ENCODE peak calls at places on chromosomes 5 and 9, in eight cellular contexts. P is neural progenitor cell, M is PC-3, Y is hepatocyte, L is HCT116, O is GM23338, N is SK-N-SH, Z is MM.1S. K is an unnamed sample. For H3K27me3, the result is how much of the 10 kb centered on the place peaks cover.

GRCh38 chr9:124352616-124353015 is 62.6 kb downstream of the PSMB7 start:
- DNase-seq in Y (no peak), Z (no peak), M (no peak), P (no peak), N (no peak), O (no peak), L (no peak), K (peak)

GRCh38 chr5:34709861-34710673 is 53.9 kb downstream of the RAI14 start:
- DNase-seq in M (peak), L (no peak), P (no peak), Z (no peak), Y (peak), N (no peak), O (no peak), K (peak)

GRCh38 chr5:133295520-133295919 is 243.7 kb downstream of the HSPA4 start:
- DNase-seq in O (no peak), P (peak), L (no peak), Y (no peak), M (no peak), Z (no peak), N (no peak), K (peak)

GRCh38 chr5:164010900-164011299 is 505.5 kb downstream of the MAT2B start:
- DNase-seq in P (no peak), Y (no peak), O (no peak), N (no peak), Z (no peak), L (no peak), M (no peak), K (no peak)

GRCh38 chr5:99059685-99060084 is 130.9 kb upstream of the CHD1 start:
- DNase-seq in N (no peak), O (no peak), M (no peak), P (no peak), Z (peak), L (no peak), Y (no peak), K (no peak)

GRCh38 chr5:119393746-119394145 is 37.9 kb downstream of the TNFAIP8 start:
- DNase-seq in N (no peak), O (no peak), L (no peak), Z (no peak), M (peak), P (no peak), Y (no peak), K (peak)

GRCh38 chr9:72954431-72955420 is 1.9 kb upstream of the ALDH1A1 start:
- DNase-seq in Y (no peak), N (no peak), L (no peak), P (no peak), O (no peak), Z (no peak), M (no peak), K (peak)

GRCh38 chr5:91928751-91929521 is 545.8 kb upstream of the ARRDC3 start:
- DNase-seq in L (peak), Y (peak), M (peak), O (peak), Z (peak), P (peak), N (peak), K (peak)

GRCh38 chr9:92489209-92489608 is 6.9 kb upstream of the ASPN start:
- DNase-seq in N (no peak), P (no peak), Y (no peak), M (peak), Z (no peak), O (no peak), L (no peak), K (peak)

GRCh38 chr5:146340260-146341081 is 1.8 kb downstream of the POU4F3 start:
- DNase-seq in M (peak), Z (no peak), N (no peak), Y (peak), O (peak), L (no peak), P (peak), K (peak)

GRCh38 chr9:128781186-128782070 is 5.6 kb upstream of the TBC1D13 start:
- DNase-seq in M (no peak), Z (no peak), O (no peak), L (no peak), Y (no peak), N (no peak), P (no peak), K (no peak)

GRCh38 chr5:130164966-130165365 is 260.7 kb downstream of the CHSY3 start:
- DNase-seq in O (no peak), N (no peak), Y (no peak), Z (no peak), L (no peak), P (no peak), M (peak), K (peak)

GRCh38 chr5:51573835-51574234 is 190.6 kb downstream of the ISL1 start:
- DNase-seq in P (peak), L (no peak), Z (no peak), Y (no peak), M (no peak), O (peak), N (no peak), K (no peak)

GRCh38 chr5:181221792-181222629 is 1.1 kb upstream of the TRIM41 start:
- DNase-seq in P (peak), L (peak), Y (peak), N (peak), Z (peak), O (peak), M (peak), K (peak)

GRCh38 chr5:132528866-132529634 is 14.3 kb downstream of the IL5 start:
- DNase-seq in N (no peak), L (no peak), M (no peak), P (no peak), Z (no peak), O (no peak), Y (no peak), K (no peak)

GRCh38 chr5:25190521-25191000 is 545.8 kb upstream of the CDH10 start:
- DNase-seq in N (no peak), Y (no peak), L (no peak), M (no peak), Z (no peak), O (no peak), P (no peak), K (no peak)

GRCh38 chr5:17218353-17219005 is 1.0 kb downstream of the BASP1 start:
- DNase-seq in Z (peak), Y (peak), M (peak), P (peak), N (peak), O (peak), L (no peak), K (peak)

GRCh38 chr5:173573126-173573960 is 43.1 kb downstream of the BOD1 start:
- DNase-seq in M (peak), L (peak), P (peak), O (peak), Y (peak), N (peak), Z (peak), K (peak)

GRCh38 chr9:105968811-105969466 is 274.6 kb downstream of the TMEM38B start:
- DNase-seq in Z (no peak), P (no peak), Y (no peak), M (no peak), O (no peak), L (no peak), N (no peak), K (no peak)

GRCh38 chr9:69980041-69980440 is 63.6 kb upstream of the MAMDC2 start:
- DNase-seq in Y (no peak), L (no peak), P (no peak), M (no peak), Z (no peak), O (no peak), N (no peak), K (peak)

GRCh38 chr5:115170924-115171510 is 1.3 kb upstream of the TRIM36 start:
- DNase-seq in O (peak), L (no peak), P (no peak), M (peak), N (no peak), Z (no peak), Y (no peak), K (peak)

GRCh38 chr5:141547488-141547887 is 58.6 kb downstream of the PCDHGC5 start:
- DNase-seq in Z (no peak), M (no peak), L (peak), Y (no peak), O (peak), P (peak), N (no peak), K (peak)

GRCh38 chr5:153797484-153797883 is 241.2 kb downstream of the FAM114A2 start:
- DNase-seq in L (no peak), M (no peak), Z (no peak), O (no peak), N (no peak), Y (no peak), P (no peak), K (no peak)

GRCh38 chr5:42858709-42859108 is 47.0 kb upstream of the SELENOP start:
- DNase-seq in P (peak), M (no peak), Y (no peak), L (no peak), O (peak), Z (no peak), N (no peak), K (no peak)

GRCh38 chr9:68562456-68562855 is 21.8 kb upstream of the TMEM252 start:
- DNase-seq in L (no peak), N (no peak), Y (no peak), Z (no peak), P (no peak), M (no peak), O (peak), K (no peak)

GRCh38 chr9:16364347-16364746 is 506.1 kb downstream of the BNC2 start:
- DNase-seq in L (no peak), O (no peak), P (no peak), Y (no peak), M (no peak), N (no peak), Z (no peak), K (no peak)

GRCh38 chr9:70438341-70438924 is 24.0 kb upstream of the KLF9 start:
- DNase-seq in Z (no peak), O (no peak), L (peak), M (peak), N (no peak), Y (peak), P (no peak), K (peak)

GRCh38 chr5:38697013-38697412 is 140.6 kb upstream of the LIFR start:
- DNase-seq in O (peak), M (no peak), Y (no peak), Z (no peak), P (peak), L (no peak), N (no peak), K (peak)

GRCh38 chr9:110141118-110141797 is 66.7 kb downstream of the C9orf152 start:
- DNase-seq in O (no peak), L (no peak), N (no peak), P (no peak), Y (no peak), Z (no peak), M (peak), K (peak)

GRCh38 chr9:136310273-136311030 is 6.6 kb upstream of the CCDC187 start:
- DNase-seq in O (no peak), P (no peak), Y (peak), N (no peak), L (no peak), Z (no peak), M (no peak), K (no peak)

GRCh38 chr5:101658433-101658832 is 637.7 kb downstream of the SLCO4C1 start:
- DNase-seq in O (peak), N (no peak), M (no peak), L (no peak), P (no peak), Z (no peak), Y (no peak), K (no peak)

GRCh38 chr5:151202381-151203139 is 21.3 kb downstream of the CCDC69 start:
- DNase-seq in Y (no peak), L (peak), P (no peak), Z (no peak), M (peak), O (no peak), N (no peak), K (peak)

GRCh38 chr9:136268318-136268717 is 22.7 kb upstream of the QSOX2 start:
- DNase-seq in L (no peak), Y (peak), Z (no peak), P (peak), O (peak), N (no peak), M (no peak), K (no peak)

GRCh38 chr5:139747583-139748504 is 47.8 kb upstream of the PSD2 start:
- DNase-seq in P (peak), Z (no peak), Y (peak), N (peak), M (no peak), O (peak), L (no peak), K (peak)

GRCh38 chr5:43729846-43730478 is 127.0 kb downstream of the NNT start:
- DNase-seq in P (no peak), L (peak), M (peak), O (peak), Y (peak), N (no peak), Z (peak), K (peak)

GRCh38 chr9:99660191-99660636 is 161.5 kb upstream of the NR4A3 start:
- DNase-seq in L (no peak), P (no peak), O (no peak), Y (no peak), N (no peak), M (no peak), Z (no peak), K (no peak)

GRCh38 chr5:62168882-62169281 is 137.1 kb upstream of the KIF2A start:
- DNase-seq in P (no peak), L (no peak), Z (no peak), Y (no peak), M (no peak), N (no peak), O (no peak), K (no peak)

DNA sequence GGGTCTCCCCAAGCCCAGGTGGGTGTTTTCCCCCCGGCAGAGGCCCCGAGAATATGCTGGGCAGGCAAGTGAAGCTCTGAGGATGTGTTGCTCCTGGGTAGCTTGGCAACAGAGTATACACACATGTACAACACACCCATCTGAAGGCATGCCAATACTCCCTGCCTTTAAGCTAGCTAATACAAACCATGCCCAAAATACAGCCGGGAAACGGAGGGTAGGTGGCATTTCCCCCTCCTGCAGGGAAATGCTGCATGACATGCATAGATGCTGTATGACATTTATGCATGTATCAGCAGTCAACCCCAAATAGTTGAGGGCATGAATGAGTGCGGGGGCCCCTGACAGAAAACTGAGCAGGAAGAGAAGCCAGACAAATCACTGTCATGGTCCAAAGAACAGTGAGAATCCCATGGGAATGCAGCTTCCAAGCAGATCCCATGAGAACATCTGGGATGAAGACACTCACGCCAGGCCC is 614.1 kb downstream of the EBF1 start:
- DNase-seq in Z (no peak), L (no peak), N (no peak), P (no peak), M (no peak), O (no peak), Y (peak), K (peak)
- H3K27me3 ChIP-seq in Z (under half), L (under half), N (under half), P (under half), M (under half), O (under half), Y (under half), K (under half)

GRCh38 chr9:137500666-137501397 is 41.7 kb upstream of the NSMF start:
- DNase-seq in M (no peak), N (no peak), Y (no peak), O (no peak), Z (no peak), L (no peak), P (no peak), K (no peak)
- H3K4me2 ChIP-seq in M (no peak), N (no peak), Y (no peak), O (no peak), Z (no peak), L (no peak), P (no peak), K (no peak)

DNA sequence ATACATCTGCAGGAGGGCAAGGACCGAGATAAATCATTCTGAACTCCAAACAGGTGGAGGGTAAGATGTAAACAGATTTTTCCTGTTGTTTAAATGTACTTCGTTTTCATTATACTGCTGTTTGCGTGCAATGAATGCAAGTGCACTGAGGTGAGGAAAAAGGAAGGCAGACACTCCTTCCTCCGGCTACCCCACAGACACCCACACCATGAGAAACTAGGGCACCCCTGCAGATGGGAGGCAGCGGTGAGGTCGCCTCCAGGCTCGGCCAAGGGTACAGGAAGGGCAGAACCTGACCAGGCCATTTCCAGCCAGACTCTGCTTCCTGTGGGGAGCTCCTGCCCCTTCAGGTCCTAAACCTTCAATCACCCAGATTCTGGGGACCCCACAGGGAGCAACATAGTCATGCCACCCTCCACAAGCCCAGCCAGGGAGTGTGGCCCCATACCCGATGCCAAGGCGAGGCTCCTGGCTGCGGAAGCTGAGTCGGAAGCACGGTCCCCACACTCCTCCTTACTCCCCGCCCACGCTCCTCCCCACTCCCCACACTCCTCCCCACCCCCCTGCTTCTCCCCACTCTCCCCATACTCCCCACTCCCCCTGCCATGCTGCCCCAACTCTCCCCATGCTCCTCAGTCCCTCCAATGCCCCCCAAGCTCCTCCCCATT is 37.1 kb downstream of the VAV2 start:
- DNase-seq in P (no peak), Z (no peak), Y (no peak), M (no peak), N (no peak), O (no peak), L (no peak), K (no peak)
- TF ChIP-seq EZH2phosphoT487 in P (no peak), Z (no peak), Y (no peak), M (no peak), N (no peak), O (no peak), L (no peak), K (no peak)

GRCh38 chr9:126620478-126620877 is 6.8 kb downstream of the LMX1B start:
- DNase-seq in Y (no peak), N (no peak), Z (no peak), O (no peak), P (no peak), L (no peak), M (no peak), K (no peak)

GRCh38 chr9:126621056-126621918 is 7.6 kb downstream of the LMX1B start:
- DNase-seq in M (no peak), N (no peak), L (no peak), P (no peak), O (peak), Y (no peak), Z (no peak), K (no peak)

GRCh38 chr9:126623314-126623666 is 9.6 kb downstream of the LMX1B start:
- DNase-seq in Y (no peak), N (no peak), Z (no peak), M (no peak), P (no peak), O (peak), L (no peak), K (no peak)

GRCh38 chr9:126622872-126623271 is 9.1 kb downstream of the LMX1B start:
- DNase-seq in O (no peak), L (no peak), N (no peak), Z (no peak), M (no peak), P (no peak), Y (no peak), K (no peak)

GRCh38 chr9:126621919-126622735 is 8.4 kb downstream of the LMX1B start:
- DNase-seq in N (no peak), M (no peak), O (peak), P (no peak), L (no peak), Z (no peak), Y (no peak), K (no peak)
- H3K27me3 ChIP-seq in N (half or more), M (under half), O (half or more), P (half or more), L (under half), Z (half or more), Y (half or more), K (under half)

K was measured in GM23248.